ENCODE peak calls at places on chromosomes 5 and 9, in eight cellular contexts. One of them, this sample, is unnamed.
A peak's percentile ranks its signal among the peaks of the same experiment; 100 is the strongest.

GRCh38 chr5:80825780-80826460 is 134.2 kb upstream of the RASGRF2 start:
- DNase-seq in IMR-90: no peak
- DNase-seq in DND-41: no peak
- DNase-seq in neural progenitor cell: no peak
- DNase-seq in fibroblast of lung: no peak
- DNase-seq in mammary epithelial cell: no peak
- DNase-seq in PC-3: no peak
- DNase-seq in K562: no peak
- DNase-seq in this sample: no peak

GRCh38 chr9:16074962-16075361 is 522.1 kb downstream of the CCDC171 start:
- DNase-seq in IMR-90: peak; percentile 71
- DNase-seq in DND-41: no peak
- DNase-seq in neural progenitor cell: no peak
- DNase-seq in fibroblast of lung: peak; percentile 62
- DNase-seq in mammary epithelial cell: no peak
- DNase-seq in PC-3: peak; percentile 15
- DNase-seq in K562: no peak
- DNase-seq in this sample: no peak

GRCh38 chr9:96218821-96219614 is 83.0 kb downstream of the HSD17B3 start:
- DNase-seq in IMR-90: no peak
- DNase-seq in DND-41: no peak
- DNase-seq in neural progenitor cell: no peak
- DNase-seq in fibroblast of lung: no peak
- DNase-seq in mammary epithelial cell: no peak
- DNase-seq in PC-3: no peak
- DNase-seq in K562: no peak
- DNase-seq in this sample: no peak

GRCh38 chr9:86671018-86671417 is 276.3 kb downstream of the GAS1 start:
- DNase-seq in IMR-90: no peak
- DNase-seq in DND-41: no peak
- DNase-seq in neural progenitor cell: no peak
- DNase-seq in fibroblast of lung: no peak
- DNase-seq in mammary epithelial cell: no peak
- DNase-seq in PC-3: no peak
- DNase-seq in K562: no peak
- DNase-seq in this sample: no peak

GRCh38 chr9:99401826-99402225 is 179.7 kb downstream of the SEC61B start:
- DNase-seq in IMR-90: peak; percentile 56
- DNase-seq in DND-41: no peak
- DNase-seq in neural progenitor cell: no peak
- DNase-seq in fibroblast of lung: peak; percentile 40
- DNase-seq in mammary epithelial cell: no peak
- DNase-seq in PC-3: no peak
- DNase-seq in K562: no peak
- DNase-seq in this sample: no peak

GRCh38 chr5:123084730-123085605 is 4.1 kb upstream of the PRDM6 start:
- DNase-seq in IMR-90: no peak
- DNase-seq in DND-41: no peak
- DNase-seq in neural progenitor cell: no peak
- DNase-seq in fibroblast of lung: no peak
- DNase-seq in mammary epithelial cell: no peak
- DNase-seq in PC-3: no peak
- DNase-seq in K562: no peak
- DNase-seq in this sample: no peak

GRCh38 chr5:168288349-168289245 is 2.8 kb upstream of the WWC1 start:
- DNase-seq in IMR-90: no peak
- DNase-seq in DND-41: no peak
- DNase-seq in neural progenitor cell: peak; percentile 35
- DNase-seq in fibroblast of lung: no peak
- DNase-seq in mammary epithelial cell: peak; percentile 94
- DNase-seq in PC-3: peak; percentile 91
- DNase-seq in K562: no peak
- DNase-seq in this sample: no peak

GRCh38 chr5:175206651-175207050 is 237.3 kb downstream of the DRD1 start:
- DNase-seq in IMR-90: no peak
- DNase-seq in DND-41: no peak
- DNase-seq in neural progenitor cell: no peak
- DNase-seq in fibroblast of lung: no peak
- DNase-seq in mammary epithelial cell: no peak
- DNase-seq in PC-3: peak; percentile 8
- DNase-seq in K562: no peak
- DNase-seq in this sample: no peak

GRCh38 chr5:126603402-126603991 is 2.8 kb downstream of the PHAX start:
- DNase-seq in IMR-90: no peak
- DNase-seq in DND-41: no peak
- DNase-seq in neural progenitor cell: no peak
- DNase-seq in fibroblast of lung: no peak
- DNase-seq in mammary epithelial cell: no peak
- DNase-seq in PC-3: no peak
- DNase-seq in K562: no peak
- DNase-seq in this sample: no peak

GRCh38 chr5:126599499-126599898 is 1.2 kb upstream of the PHAX start:
- DNase-seq in IMR-90: no peak
- DNase-seq in DND-41: no peak
- DNase-seq in neural progenitor cell: no peak
- DNase-seq in fibroblast of lung: no peak
- DNase-seq in mammary epithelial cell: no peak
- DNase-seq in PC-3: no peak
- DNase-seq in K562: no peak
- DNase-seq in this sample: no peak

GRCh38 chr5:126597156-126597555 is 2.1 kb upstream of the ALDH7A1 start:
- DNase-seq in IMR-90: peak; percentile 91
- DNase-seq in DND-41: no peak
- DNase-seq in neural progenitor cell: no peak
- DNase-seq in fibroblast of lung: peak; percentile 90
- DNase-seq in mammary epithelial cell: peak; percentile 95
- DNase-seq in PC-3: peak; percentile 78
- DNase-seq in K562: no peak
- DNase-seq in this sample: no peak

GRCh38 chr5:126605525-126605924 is 4.8 kb downstream of the PHAX start:
- DNase-seq in IMR-90: no peak
- DNase-seq in DND-41: no peak
- DNase-seq in neural progenitor cell: no peak
- DNase-seq in fibroblast of lung: no peak
- DNase-seq in mammary epithelial cell: no peak
- DNase-seq in PC-3: no peak
- DNase-seq in K562: no peak
- DNase-seq in this sample: no peak

DNA sequence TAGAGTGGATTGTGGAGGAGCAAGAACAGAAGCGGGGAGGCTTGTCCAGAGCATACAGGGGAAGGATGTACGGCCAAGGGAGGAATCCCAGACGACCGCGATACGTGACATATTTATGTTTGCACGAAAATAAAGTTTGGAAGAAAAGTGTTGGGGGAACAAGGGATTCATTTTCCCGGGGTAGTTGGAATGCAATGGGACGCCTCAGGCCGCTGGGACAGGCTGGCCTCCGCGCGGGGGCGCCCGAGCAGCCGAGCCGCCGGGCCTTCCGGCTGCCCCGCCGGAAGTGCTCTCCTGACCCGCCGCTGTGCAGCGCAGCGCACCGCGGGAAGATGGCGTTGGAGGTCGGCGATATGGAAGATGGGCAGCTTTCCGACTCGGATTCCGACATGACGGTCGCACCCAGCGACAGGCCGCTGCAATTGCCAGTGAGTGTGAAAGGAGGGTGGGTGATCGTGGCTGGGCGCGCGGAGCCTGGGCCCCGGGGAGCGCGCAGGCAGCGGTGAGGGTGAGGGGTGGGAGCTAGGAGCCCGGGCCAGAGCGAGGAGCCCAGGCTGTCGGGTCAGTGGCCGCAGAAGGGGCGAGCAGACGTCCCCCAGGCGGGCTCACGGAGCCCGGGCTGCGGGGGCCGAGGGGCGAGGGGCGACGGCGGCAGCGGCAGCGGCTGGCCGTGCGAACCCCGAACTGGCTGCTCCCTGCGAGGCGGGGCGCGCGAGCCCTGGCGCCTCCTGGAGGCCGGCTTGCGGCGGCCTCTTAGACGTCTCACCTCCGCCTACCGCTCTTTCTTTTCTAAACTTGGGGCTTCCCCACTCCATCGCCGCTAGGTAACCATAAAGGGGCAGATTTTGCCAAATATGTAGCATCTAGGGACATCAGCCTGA is at the start of gene PHAX:
- DNase-seq in IMR-90: peak; percentile 76
- DNase-seq in DND-41: peak; percentile 75
- DNase-seq in neural progenitor cell: peak; percentile 92
- DNase-seq in fibroblast of lung: peak; percentile 78
- DNase-seq in mammary epithelial cell: peak; percentile 79
- DNase-seq in PC-3: peak; percentile 76
- DNase-seq in K562: peak; percentile 87
- DNase-seq in this sample: peak; percentile 89
- H3K4me1 ChIP-seq in IMR-90: peaks cover 4% of the 10 kb centered on the region
- H3K4me1 ChIP-seq in DND-41: peaks cover 30% of the 10 kb centered on the region
- H3K4me1 ChIP-seq in neural progenitor cell: peaks cover 10% of the 10 kb centered on the region
- H3K4me1 ChIP-seq in fibroblast of lung: peaks cover 2% of the 10 kb centered on the region
- H3K4me1 ChIP-seq in mammary epithelial cell: peaks cover 33% of the 10 kb centered on the region
- H3K4me1 ChIP-seq in PC-3: peaks cover 23% of the 10 kb centered on the region
- H3K4me1 ChIP-seq in K562: peaks cover 27% of the 10 kb centered on the region
- H3K4me1 ChIP-seq in this sample: peaks cover 21% of the 10 kb centered on the region

DNA sequence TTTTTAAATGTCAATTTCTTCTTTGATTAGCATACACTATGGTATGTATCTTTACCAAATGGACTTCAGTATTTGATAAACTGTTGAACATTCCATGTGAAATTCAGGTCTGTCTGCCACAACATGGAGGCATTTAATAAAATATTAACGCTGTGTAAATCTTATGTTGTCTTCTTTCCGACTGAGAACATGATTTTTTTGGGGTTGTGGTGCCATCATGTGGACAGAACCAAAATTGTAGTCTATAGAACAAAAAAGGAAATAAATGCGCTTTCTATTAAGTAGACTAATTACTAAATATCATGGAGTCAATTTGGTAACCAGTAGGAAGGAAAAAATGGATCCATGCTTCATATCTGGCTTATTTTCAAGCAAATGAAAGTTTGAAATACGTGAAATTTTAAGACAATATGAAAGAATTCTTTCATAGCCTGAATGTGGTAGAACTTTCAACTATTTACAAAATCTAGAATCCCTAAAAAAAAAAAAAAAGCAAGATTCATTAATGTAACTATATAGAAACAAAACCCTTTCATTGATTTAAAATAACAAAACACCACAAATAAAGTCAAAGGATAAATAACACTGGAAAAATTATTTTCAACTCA is 2.8 kb upstream of the PLK2 start:
- DNase-seq in IMR-90: peak; percentile 72
- DNase-seq in DND-41: peak; percentile 37
- DNase-seq in neural progenitor cell: peak; percentile 34
- DNase-seq in fibroblast of lung: peak; percentile 80
- DNase-seq in mammary epithelial cell: peak; percentile 63
- DNase-seq in PC-3: peak; percentile 74
- DNase-seq in K562: peak; percentile 9
- DNase-seq in this sample: peak; percentile 85
- H3K9ac ChIP-seq in IMR-90: no peak overlapping the region
- H3K9ac ChIP-seq in DND-41: no peak overlapping the region
- H3K9ac ChIP-seq in neural progenitor cell: no peak overlapping the region
- H3K9ac ChIP-seq in fibroblast of lung: no peak overlapping the region
- H3K9ac ChIP-seq in mammary epithelial cell: no peak overlapping the region
- H3K9ac ChIP-seq in PC-3: no peak overlapping the region
- H3K9ac ChIP-seq in K562: no peak overlapping the region
- H3K9ac ChIP-seq in this sample: no peak overlapping the region

GRCh38 chr5:116571568-116572321 is 2.9 kb downstream of the SEMA6A start:
- DNase-seq in IMR-90: no peak
- DNase-seq in DND-41: no peak
- DNase-seq in neural progenitor cell: peak; percentile 49
- DNase-seq in fibroblast of lung: no peak
- DNase-seq in mammary epithelial cell: no peak
- DNase-seq in PC-3: no peak
- DNase-seq in K562: no peak
- DNase-seq in this sample: no peak

GRCh38 chr5:116573279-116573616 is 1.4 kb downstream of the SEMA6A start:
- DNase-seq in IMR-90: no peak
- DNase-seq in DND-41: no peak
- DNase-seq in neural progenitor cell: peak; percentile 70
- DNase-seq in fibroblast of lung: no peak
- DNase-seq in mammary epithelial cell: peak; percentile 14
- DNase-seq in PC-3: no peak
- DNase-seq in K562: no peak
- DNase-seq in this sample: no peak

GRCh38 chr5:116573617-116574431 is 799 bp downstream of the SEMA6A start:
- DNase-seq in IMR-90: no peak
- DNase-seq in DND-41: no peak
- DNase-seq in neural progenitor cell: peak; percentile 64
- DNase-seq in fibroblast of lung: peak; percentile 40
- DNase-seq in mammary epithelial cell: peak; percentile 27
- DNase-seq in PC-3: no peak
- DNase-seq in K562: no peak
- DNase-seq in this sample: no peak

GRCh38 chr5:116574682-116575634 is at the start of gene SEMA6A:
- DNase-seq in IMR-90: peak; percentile 75
- DNase-seq in DND-41: no peak
- DNase-seq in neural progenitor cell: peak; percentile 97
- DNase-seq in fibroblast of lung: peak; percentile 90
- DNase-seq in mammary epithelial cell: peak; percentile 95
- DNase-seq in PC-3: peak; percentile 77
- DNase-seq in K562: no peak
- DNase-seq in this sample: peak; percentile 79

DNA sequence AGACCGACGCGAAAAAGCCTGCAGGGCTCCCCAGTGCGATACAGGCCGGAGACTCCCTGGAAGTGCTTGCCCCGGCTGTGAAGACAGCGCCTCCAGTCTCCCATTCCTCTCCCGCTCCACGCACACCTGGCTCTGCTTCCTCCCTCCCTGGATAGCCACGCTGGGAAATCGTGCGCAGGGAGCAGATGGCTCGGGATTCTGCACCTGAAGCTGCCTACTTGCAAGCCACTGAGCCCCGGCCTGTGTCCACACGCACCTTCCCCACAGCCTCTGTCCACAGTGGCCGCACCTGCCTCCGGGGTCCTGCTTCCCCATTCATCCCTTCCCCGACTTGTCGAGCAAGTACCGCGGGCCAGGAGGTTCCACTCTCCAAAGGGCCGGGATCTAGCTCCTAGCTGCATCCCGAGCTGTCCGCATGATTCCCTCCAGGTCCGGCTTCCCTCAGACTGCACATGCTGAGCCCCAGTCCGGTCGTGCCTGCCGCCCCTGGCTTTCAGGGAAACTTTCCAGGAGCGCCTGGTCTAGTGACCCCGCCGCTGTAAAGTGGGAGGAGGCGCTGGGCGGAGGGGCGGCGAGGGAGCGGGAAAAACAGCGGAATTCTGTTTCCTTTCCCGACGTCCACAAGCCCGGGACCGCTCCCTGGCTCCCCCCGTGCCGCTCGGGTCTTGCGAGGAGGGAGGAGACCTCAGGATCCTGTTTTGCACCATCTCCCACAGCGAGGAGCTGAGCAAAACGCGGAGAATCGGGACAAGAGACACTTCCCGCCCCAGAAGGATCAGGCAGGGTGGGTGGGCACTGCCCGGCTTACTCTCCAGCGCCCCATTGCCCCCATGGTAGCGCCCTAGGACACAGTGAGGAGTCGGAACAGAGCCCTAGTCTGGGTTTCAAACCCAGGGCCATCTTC is 2.0 kb downstream of the SEMA6A start:
- DNase-seq in IMR-90: no peak
- DNase-seq in DND-41: no peak
- DNase-seq in neural progenitor cell: peak; percentile 81
- DNase-seq in fibroblast of lung: peak; percentile 14
- DNase-seq in mammary epithelial cell: peak; percentile 21
- DNase-seq in PC-3: no peak
- DNase-seq in K562: no peak
- DNase-seq in this sample: no peak
- H3K4me1 ChIP-seq in IMR-90: no peaks in the 10 kb centered on the region
- H3K4me1 ChIP-seq in DND-41: peaks cover 3% of the 10 kb centered on the region
- H3K4me1 ChIP-seq in neural progenitor cell: peaks cover 47% of the 10 kb centered on the region
- H3K4me1 ChIP-seq in fibroblast of lung: peaks cover 2% of the 10 kb centered on the region
- H3K4me1 ChIP-seq in mammary epithelial cell: peaks cover 32% of the 10 kb centered on the region
- H3K4me1 ChIP-seq in PC-3: peaks cover 11% of the 10 kb centered on the region
- H3K4me1 ChIP-seq in K562: peaks cover 14% of the 10 kb centered on the region
- H3K4me1 ChIP-seq in this sample: peaks cover 55% of the 10 kb centered on the region

GRCh38 chr5:172793577-172794488 is 22.8 kb upstream of the DUSP1 start:
- DNase-seq in IMR-90: peak; percentile 79
- DNase-seq in DND-41: no peak
- DNase-seq in neural progenitor cell: no peak
- DNase-seq in fibroblast of lung: peak; percentile 78
- DNase-seq in mammary epithelial cell: no peak
- DNase-seq in PC-3: peak; percentile 71
- DNase-seq in K562: peak; percentile 53
- DNase-seq in this sample: no peak
- H3K9ac ChIP-seq in IMR-90: peak overlapping the region; percentile 17
- H3K9ac ChIP-seq in DND-41: no peak overlapping the region
- H3K9ac ChIP-seq in neural progenitor cell: no peak overlapping the region
- H3K9ac ChIP-seq in fibroblast of lung: no peak overlapping the region
- H3K9ac ChIP-seq in mammary epithelial cell: no peak overlapping the region
- H3K9ac ChIP-seq in PC-3: peak overlapping the region; percentile 56
- H3K9ac ChIP-seq in K562: peak overlapping the region; percentile 13
- H3K9ac ChIP-seq in this sample: no peak overlapping the region